ENCODE peak calls at places on chromosomes 4 and X, in six cellular contexts. Q is trophoblast cell, A is mesenchymal stem cell, T is neuronal stem cell, K is IMR-90, G is H1. Z is an unnamed sample.

GRCh38 chr4:54548098-54548620 is 109.6 kb upstream of the KIT start:
- DNase-seq in Q (no peak), A (no peak), T (no peak), K (no peak), G (no peak), Z (no peak)

GRCh38 chrX:39757971-39758370 is 339.8 kb downstream of the BCOR start:
- DNase-seq in Q (peak), A (peak), T (no peak), K (peak), G (no peak), Z (no peak)

GRCh38 chrX:80573275-80573674 is 153.0 kb downstream of the TENT5D start:
- DNase-seq in Q (no peak), A (no peak), T (no peak), K (no peak), G (no peak), Z (no peak)

GRCh38 chr4:105194328-105195231 is 47.9 kb downstream of the TET2 start:
- DNase-seq in Q (no peak), A (peak), T (no peak), K (peak), G (no peak), Z (no peak)

GRCh38 chrX:46319750-46320149 is 225.5 kb downstream of the ZNF674 start:
- DNase-seq in Q (no peak), A (no peak), T (no peak), K (no peak), G (no peak), Z (no peak)

GRCh38 chrX:120749141-120749846 is 119.4 kb upstream of the C1GALT1C1 start:
- DNase-seq in Q (peak), A (no peak), T (no peak), K (no peak), G (no peak), Z (no peak)

GRCh38 chr4:53608649-53609048 is 17.4 kb upstream of the LNX1 start:
- DNase-seq in Q (no peak), A (no peak), T (no peak), K (no peak), G (no peak), Z (no peak)

GRCh38 chr4:182848685-182849084 is 68.5 kb downstream of the DCTD start:
- DNase-seq in Q (no peak), A (no peak), T (no peak), K (no peak), G (no peak), Z (no peak)

GRCh38 chr4:58502839-58503238 is 1392.7 kb upstream of the IGFBP7 start:
- DNase-seq in Q (no peak), A (no peak), T (no peak), K (no peak), G (no peak), Z (no peak)

GRCh38 chr4:10090467-10091250 is 25.9 kb downstream of the WDR1 start:
- DNase-seq in Q (no peak), A (no peak), T (no peak), K (no peak), G (no peak), Z (no peak)

GRCh38 chr4:82586055-82586454 is 24.3 kb upstream of the TMEM150C start:
- DNase-seq in Q (no peak), A (no peak), T (no peak), K (no peak), G (no peak), Z (no peak)

GRCh38 chr4:86927843-86928395 is 6.9 kb upstream of the AFF1 start:
- DNase-seq in Q (peak), A (peak), T (no peak), K (peak), G (no peak), Z (peak)

GRCh38 chr4:2662598-2662997 is 93.5 kb downstream of the TNIP2 start:
- DNase-seq in Q (peak), A (peak), T (no peak), K (peak), G (no peak), Z (no peak)

GRCh38 chr4:4685810-4686209 is 144.0 kb upstream of the STX18 start:
- DNase-seq in Q (no peak), A (peak), T (no peak), K (no peak), G (no peak), Z (no peak)

GRCh38 chrX:13167444-13168207 is 123.2 kb upstream of the FAM9C start:
- DNase-seq in Q (no peak), A (peak), T (no peak), K (peak), G (no peak), Z (no peak)

GRCh38 chr4:17535906-17536305 is 20.9 kb downstream of the CLRN2 start:
- DNase-seq in Q (no peak), A (no peak), T (no peak), K (no peak), G (no peak), Z (no peak)

GRCh38 chr4:123667991-123668390 is 271.4 kb downstream of the SPRY1 start:
- DNase-seq in Q (no peak), A (no peak), T (no peak), K (no peak), G (no peak), Z (no peak)

GRCh38 chr4:3445829-3446545 is 4.2 kb downstream of the HGFAC start:
- DNase-seq in Q (no peak), A (no peak), T (no peak), K (no peak), G (no peak), Z (no peak)

GRCh38 chr4:71189471-71189870 is 149.3 kb upstream of the SLC4A4 start:
- DNase-seq in Q (no peak), A (peak), T (no peak), K (peak), G (no peak), Z (no peak)

GRCh38 chrX:117996918-117997480 is 119.6 kb downstream of the KLHL13 start:
- DNase-seq in Q (peak), A (no peak), T (no peak), K (peak), G (no peak), Z (no peak)

GRCh38 chr4:78551420-78552351 is at the start of gene ANXA3:
- DNase-seq in Q (peak), A (peak), T (no peak), K (no peak), G (no peak), Z (peak)

GRCh38 chrX:102129473-102129872 is 4.0 kb downstream of the TCEAL2 start:
- DNase-seq in Q (no peak), A (no peak), T (no peak), K (peak), G (no peak), Z (no peak)

DNA sequence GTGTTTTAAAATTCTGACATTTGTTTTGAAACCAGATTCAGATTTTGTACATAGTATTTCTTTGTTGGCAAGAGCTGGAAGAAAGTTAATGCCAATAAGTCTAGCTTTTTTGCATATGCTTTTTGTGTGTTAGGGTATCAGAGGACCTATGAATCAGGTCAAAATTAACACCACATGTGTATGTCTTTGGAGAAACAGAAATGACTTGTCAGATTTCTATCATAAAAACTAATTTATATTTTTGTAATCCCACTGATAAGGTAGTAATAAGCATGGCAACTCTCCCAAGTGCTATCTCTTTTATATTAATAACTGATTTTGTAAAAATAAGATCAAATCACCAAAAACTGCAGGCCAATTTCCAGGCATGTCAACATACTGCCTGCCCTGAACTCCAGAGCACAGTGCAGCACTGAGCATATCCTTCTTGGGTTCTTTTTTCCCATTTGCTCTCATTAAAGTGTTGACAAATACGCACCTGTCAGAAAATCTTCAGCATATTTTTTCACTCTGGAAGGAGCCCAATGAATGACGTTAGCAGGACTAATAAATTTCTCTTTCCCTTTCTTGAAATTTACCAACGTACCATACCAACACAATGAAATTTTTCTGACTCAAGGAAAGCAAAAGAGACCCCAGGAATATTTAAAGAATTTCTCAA is 65.5 kb downstream of the SH3RF1 start:
- DNase-seq in Q (no peak), A (no peak), T (no peak), K (no peak), G (no peak), Z (no peak)
- H3K14ac ChIP-seq in Q (no peak), A (no peak), T (no peak), K (no peak), G (no peak), Z (no peak)

DNA sequence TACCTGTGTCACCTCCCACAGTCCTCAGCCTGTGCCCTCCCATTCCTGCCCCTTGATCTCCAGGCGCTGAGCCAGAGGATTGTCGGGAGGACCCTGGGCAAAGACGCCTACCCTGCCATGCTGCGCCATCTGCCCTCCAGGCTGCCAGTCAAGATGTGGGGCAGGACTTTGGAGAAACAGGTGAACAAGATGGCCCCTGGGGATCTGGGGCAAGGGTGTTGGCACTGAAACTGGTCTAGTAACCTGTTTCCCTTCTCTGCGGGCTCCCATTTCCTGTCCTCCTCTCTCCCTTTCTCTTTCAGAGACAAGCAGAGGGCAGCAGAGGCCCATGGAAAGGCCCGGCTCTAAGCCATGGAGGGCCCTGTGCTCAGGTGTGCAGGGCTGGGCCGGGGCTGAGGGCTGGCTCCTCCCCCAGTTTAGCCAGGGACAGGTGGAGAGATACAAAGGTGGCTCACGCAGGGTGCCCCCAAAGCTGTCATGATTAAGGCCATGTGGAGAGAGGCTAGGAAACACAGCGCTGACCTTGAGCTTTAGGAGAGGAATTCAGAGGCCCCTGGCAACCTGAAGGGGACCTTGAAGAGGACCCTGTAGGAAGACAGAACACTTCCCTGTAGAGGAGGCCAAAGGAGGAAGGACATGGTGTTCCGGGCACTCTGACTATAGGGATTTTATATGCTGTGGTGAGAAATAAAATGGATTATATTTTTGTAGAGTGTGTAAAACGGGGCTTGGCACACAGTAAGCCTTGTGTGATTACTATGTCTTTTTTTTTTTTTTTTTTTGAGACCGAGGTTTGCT is at the start of gene GLOD5:
- DNase-seq in Q (peak), A (peak), T (no peak), K (no peak), G (peak), Z (peak)
- H3K4me2 ChIP-seq in Q (peak), A (no peak), T (no peak), K (no peak), G (peak), Z (no peak)

GRCh38 chr4:150717952-150718351 is 136.0 kb downstream of the MAB21L2 start:
- DNase-seq in Q (no peak), A (no peak), T (no peak), K (no peak), G (no peak), Z (no peak)

GRCh38 chr4:150713251-150713650 is 131.3 kb downstream of the MAB21L2 start:
- DNase-seq in Q (no peak), A (no peak), T (no peak), K (no peak), G (no peak), Z (no peak)

GRCh38 chr4:150710770-150711375 is 128.9 kb downstream of the MAB21L2 start:
- DNase-seq in Q (no peak), A (no peak), T (no peak), K (no peak), G (no peak), Z (no peak)

GRCh38 chr4:150714462-150715438 is 132.8 kb downstream of the MAB21L2 start:
- DNase-seq in Q (no peak), A (no peak), T (no peak), K (no peak), G (no peak), Z (no peak)
- H3K14ac ChIP-seq in Q (no peak), A (no peak), T (no peak), K (no peak), G (no peak), Z (no peak)

DNA sequence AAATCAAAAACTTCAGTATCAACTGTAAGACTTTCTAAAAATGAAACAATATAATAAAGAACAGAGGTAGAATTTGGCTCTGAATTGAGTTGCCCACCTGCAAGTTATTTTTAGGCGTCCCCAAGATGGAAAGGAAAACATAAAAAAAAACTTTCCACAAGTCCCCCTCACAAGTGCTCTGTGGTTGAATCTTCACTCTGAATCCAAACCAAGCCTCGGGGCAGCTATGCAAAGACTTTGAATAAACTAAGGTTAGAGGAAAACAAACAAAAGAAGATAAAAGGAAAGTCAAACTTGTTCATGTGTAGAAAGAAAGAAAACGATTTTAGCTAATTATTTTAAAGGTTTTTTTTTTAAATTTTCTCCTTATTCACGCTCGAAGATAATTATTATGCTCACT is 372.4 kb upstream of the SLIT2 start:
- DNase-seq in Q (no peak), A (peak), T (no peak), K (no peak), G (no peak), Z (no peak)
- H3K4me2 ChIP-seq in Q (no peak), A (no peak), T (no peak), K (no peak), G (no peak), Z (no peak)

GRCh38 chrX:145552643-145553042 is 265.0 kb upstream of the SLITRK2 start:
- DNase-seq in Q (no peak), A (no peak), T (no peak), K (no peak), G (no peak), Z (no peak)

GRCh38 chrX:145549476-145549875 is 268.2 kb upstream of the SLITRK2 start:
- DNase-seq in Q (no peak), A (no peak), T (no peak), K (no peak), G (no peak), Z (no peak)
- H3K14ac ChIP-seq in Q (no peak), A (no peak), T (no peak), K (no peak), G (no peak), Z (no peak)